ENCODE peak calls at places on chromosomes 4 and X, in five cellular contexts. J is osteocyte, T is GM12865, E is AG09309, C is brain microvascular endothelial cell. O is an unnamed sample.
A peak's percentile ranks its signal among the peaks of the same experiment; 100 is the strongest.

GRCh38 chr4:79864470-79865190 is 208.4 kb downstream of the ANTXR2 start:
- DNase-seq in J (no peak), T (no peak), E (no peak), C (no peak), O (no peak)

GRCh38 chr4:76779740-76780459 is 118.0 kb downstream of the SOWAHB start:
- DNase-seq in J (no peak), T (no peak), E (no peak), C (peak; percentile 42), O (no peak)

GRCh38 chr4:94410678-94411206 is 41.0 kb upstream of the PDLIM5 start:
- DNase-seq in J (no peak), T (no peak), E (no peak), C (peak; percentile 89), O (no peak)

GRCh38 chr4:55549888-55550287 is 3.2 kb upstream of the CLOCK start:
- DNase-seq in J (no peak), T (no peak), E (peak; percentile 74), C (peak; percentile 47), O (peak; percentile 14)

GRCh38 chr4:13399257-13399656 is 84.9 kb downstream of the RAB28 start:
- DNase-seq in J (no peak), T (no peak), E (no peak), C (no peak), O (no peak)

GRCh38 chr4:161929966-161930365 is 233.8 kb downstream of the FSTL5 start:
- DNase-seq in J (no peak), T (no peak), E (peak; percentile 18), C (no peak), O (no peak)

GRCh38 chr4:54268151-54268550 is 39.1 kb downstream of the PDGFRA start:
- DNase-seq in J (no peak), T (no peak), E (no peak), C (no peak), O (no peak)

GRCh38 chr4:71290074-71290473 is 48.7 kb upstream of the SLC4A4 start:
- DNase-seq in J (no peak), T (no peak), E (no peak), C (peak; percentile 74), O (no peak)

GRCh38 chr4:105246712-105247111 is 100.0 kb downstream of the TET2 start:
- DNase-seq in J (no peak), T (no peak), E (peak; percentile 57), C (no peak), O (no peak)

GRCh38 chr4:29073571-29073970 is 1646.6 kb upstream of the PCDH7 start:
- DNase-seq in J (no peak), T (no peak), E (no peak), C (no peak), O (no peak)

GRCh38 chrX:112941209-112941788 is 100.7 kb upstream of the AMOT start:
- DNase-seq in J (no peak), T (peak; percentile 14), E (no peak), C (no peak), O (no peak)

GRCh38 chr4:38040619-38041018 is 80.4 kb downstream of the PTTG2 start:
- DNase-seq in J (no peak), T (no peak), E (no peak), C (no peak), O (no peak)

GRCh38 chr4:76377922-76378321 is 43.0 kb downstream of the CCDC158 start:
- DNase-seq in J (no peak), T (peak; percentile 64), E (no peak), C (peak; percentile 60), O (peak; percentile 61)

GRCh38 chr4:117455088-117455487 is 369.7 kb upstream of the TRAM1L1 start:
- DNase-seq in J (no peak), T (no peak), E (no peak), C (no peak), O (no peak)

GRCh38 chrX:154980330-154981115 is 42.0 kb downstream of the F8 start:
- DNase-seq in J (peak; percentile 87), T (peak; percentile 84), E (peak; percentile 4), C (peak; percentile 57), O (peak; percentile 87)

GRCh38 chrX:56733459-56734046 is 4.5 kb downstream of the NBDY start:
- DNase-seq in J (no peak), T (peak; percentile 49), E (no peak), C (peak; percentile 54), O (peak; percentile 80)

DNA sequence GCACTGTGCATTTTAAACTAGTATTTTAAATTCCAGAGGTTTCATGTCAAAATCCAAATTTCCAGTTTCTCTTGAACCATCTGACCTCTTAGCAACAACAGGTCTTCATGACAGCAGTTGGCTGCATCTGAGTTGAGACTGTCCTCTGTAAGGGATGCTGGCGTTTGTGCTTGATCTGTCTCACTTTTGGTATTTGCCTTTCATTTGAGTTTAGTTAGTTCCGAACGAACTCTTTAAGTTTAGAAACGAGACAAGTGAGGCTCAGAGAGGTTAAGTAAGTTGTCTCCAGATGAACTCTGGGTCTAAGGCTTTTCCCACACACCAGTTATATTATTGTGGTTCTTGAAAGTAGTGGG is 29.1 kb downstream of the SPARCL1 start:
- DNase-seq in J (no peak), T (peak; percentile 47), E (no peak), C (no peak), O (no peak)
- TF ChIP-seq CTCF in J (no peak), T (no peak), E (no peak), C (no peak), O (no peak)

GRCh38 chr4:26310264-26310663 is 10.6 kb upstream of the RBPJ start:
- DNase-seq in J (no peak), T (no peak), E (no peak), C (no peak), O (no peak)
- TF ChIP-seq CTCF in J (no peak), T (no peak), E (no peak), C (no peak), O (no peak)

DNA sequence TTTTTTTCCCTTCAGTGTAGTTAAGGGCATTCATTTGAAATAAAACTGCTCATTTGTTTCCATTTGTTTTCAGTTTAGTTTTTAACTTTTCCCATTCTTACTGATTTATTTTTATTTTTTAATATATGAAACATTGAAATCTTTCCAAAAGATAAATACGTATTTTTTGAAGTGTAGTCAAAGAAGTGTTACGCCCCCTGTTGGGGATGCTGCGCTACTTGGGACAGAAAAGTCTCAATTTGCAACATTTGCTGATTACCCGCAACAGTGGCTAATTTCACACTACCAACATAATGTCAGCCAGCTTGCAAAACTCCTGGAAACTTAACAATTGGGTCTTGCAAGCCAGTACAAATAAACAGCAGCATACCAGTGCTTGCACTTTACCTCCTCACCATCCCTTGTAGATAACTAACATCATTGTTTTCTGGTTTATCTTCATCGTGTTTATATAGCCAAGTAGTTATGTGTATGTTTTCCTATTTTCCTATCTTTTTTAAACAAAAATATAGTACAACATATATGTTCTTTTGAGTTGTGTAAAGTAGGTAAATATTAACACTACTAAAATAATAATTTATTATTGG is 158.6 kb downstream of the STPG2 start:
- DNase-seq in J (no peak), T (peak; percentile 7), E (no peak), C (no peak), O (peak; percentile 18)
- TF ChIP-seq CTCF in J (peak; percentile 20), T (peak; percentile 46), E (peak; percentile 7), C (peak; percentile 61), O (peak; percentile 35)

GRCh38 chr4:154928640-154929257 is 147.7 kb downstream of the RBM46 start:
- DNase-seq in J (no peak), T (no peak), E (peak; percentile 29), C (peak; percentile 1), O (peak; percentile 1)
- TF ChIP-seq CTCF in J (peak; percentile 9), T (no peak), E (peak; percentile 66), C (peak; percentile 42), O (no peak)

DNA sequence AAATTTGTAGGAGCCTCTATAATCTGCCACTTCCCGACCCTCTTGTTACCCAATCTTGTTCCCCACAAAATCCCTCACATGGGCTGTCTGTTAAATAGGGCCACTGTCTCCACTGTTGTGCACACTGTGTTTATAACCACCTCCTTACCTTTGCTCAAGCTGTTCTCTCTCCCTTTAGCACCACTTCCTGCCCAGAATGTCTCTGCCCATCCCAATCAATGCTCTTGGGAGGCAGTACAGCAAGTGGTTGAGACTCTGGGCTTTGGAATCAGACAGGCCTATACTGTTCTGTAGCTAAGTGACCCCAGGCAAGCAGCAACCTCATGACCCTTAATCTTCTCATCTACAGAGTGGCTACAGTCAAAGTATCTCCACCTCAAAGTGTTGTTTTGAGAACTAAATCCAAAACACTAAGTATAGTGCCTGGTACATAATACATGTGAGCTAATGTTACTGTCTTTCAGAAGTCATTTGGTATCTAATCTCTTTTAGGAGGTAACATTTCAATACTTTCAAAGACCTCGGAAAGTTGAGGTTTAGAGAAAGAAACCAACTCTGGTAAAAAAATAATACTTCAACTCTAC is 3.8 kb upstream of the TXK start:
- DNase-seq in J (no peak), T (no peak), E (no peak), C (no peak), O (peak; percentile 11)
- TF ChIP-seq CTCF in J (no peak), T (no peak), E (no peak), C (no peak), O (no peak)

GRCh38 chrX:69085826-69086225 is 79.4 kb downstream of the PJA1 start:
- DNase-seq in J (no peak), T (no peak), E (no peak), C (no peak), O (no peak)
- TF ChIP-seq CTCF in J (no peak), T (no peak), E (no peak), C (no peak), O (no peak)

O was measured in activated CD8-positive, alpha-beta T cell treated with anti-CD3 and anti-CD28 coated beads for 36 hours.